ENCODE peak calls at places on chromosomes 6 and 20, in nine cellular contexts. S is A549, K is tibial nerve, F is GM12878, E is ovary, T is sigmoid colon, R is stomach, J is upper lobe of left lung, I is H1. A is an unnamed sample.

GRCh38 chr6:134678436-134678889 is 271.4 kb downstream of the ALDH8A1 start:
- DNase-seq in S (peak), K (no peak), F (no peak), E (peak), T (no peak), R (peak), J (no peak), I (no peak), A (peak)

GRCh38 chr6:87759491-87760010 is 57.5 kb upstream of the AKIRIN2 start:
- DNase-seq in S (no peak), K (no peak), F (no peak), E (no peak), T (no peak), R (no peak), J (no peak), I (no peak), A (no peak)

GRCh38 chr6:15602144-15602543 is 60.7 kb downstream of the DTNBP1 start:
- DNase-seq in S (no peak), K (no peak), F (no peak), E (no peak), T (no peak), R (no peak), J (no peak), I (no peak), A (no peak)

GRCh38 chr6:37630281-37630799 is 67.3 kb downstream of the MDGA1 start:
- DNase-seq in S (peak), K (no peak), F (no peak), E (no peak), T (peak), R (peak), J (no peak), I (no peak), A (no peak)

GRCh38 chr20:32271620-32272019 is 5.8 kb upstream of the KIF3B start:
- DNase-seq in S (no peak), K (no peak), F (no peak), E (no peak), T (no peak), R (no peak), J (no peak), I (no peak), A (no peak)

GRCh38 chr20:34543457-34544056 is 15.0 kb upstream of the MAP1LC3A start:
- DNase-seq in S (no peak), K (no peak), F (no peak), E (no peak), T (no peak), R (no peak), J (no peak), I (no peak), A (peak)

GRCh38 chr6:33822575-33823395 is 19.0 kb upstream of the MLN start:
- DNase-seq in S (peak), K (no peak), F (no peak), E (no peak), T (no peak), R (no peak), J (no peak), I (peak), A (no peak)

GRCh38 chr20:41616228-41616627 is 1.9 kb downstream of the CHD6 start:
- DNase-seq in S (no peak), K (no peak), F (no peak), E (no peak), T (no peak), R (no peak), J (no peak), I (no peak), A (no peak)

GRCh38 chr6:32255212-32256153 is 31.6 kb upstream of the NOTCH4 start:
- DNase-seq in S (peak), K (peak), F (no peak), E (peak), T (peak), R (peak), J (peak), I (peak), A (peak)

GRCh38 chr6:135537782-135538301 is 40.3 kb upstream of the AHI1 start:
- DNase-seq in S (peak), K (no peak), F (no peak), E (no peak), T (no peak), R (no peak), J (no peak), I (no peak), A (no peak)

GRCh38 chr6:15441215-15441868 is 195.5 kb downstream of the JARID2 start:
- DNase-seq in S (peak), K (no peak), F (no peak), E (peak), T (no peak), R (no peak), J (no peak), I (no peak), A (peak)

GRCh38 chr20:43761396-43762340 is 34.9 kb upstream of the GTSF1L start:
- DNase-seq in S (no peak), K (no peak), F (no peak), E (no peak), T (no peak), R (no peak), J (no peak), I (no peak), A (no peak)

GRCh38 chr20:52622086-52622485 is 350.1 kb upstream of the TSHZ2 start:
- DNase-seq in S (no peak), K (no peak), F (no peak), E (no peak), T (no peak), R (no peak), J (no peak), I (no peak), A (no peak)

GRCh38 chr20:36305602-36306556 is at the start of gene DLGAP4:
- DNase-seq in S (no peak), K (no peak), F (no peak), E (no peak), T (peak), R (peak), J (peak), I (no peak), A (no peak)

GRCh38 chr6:158408552-158409130 is 96.4 kb downstream of the TULP4 start:
- DNase-seq in S (no peak), K (peak), F (no peak), E (peak), T (peak), R (no peak), J (peak), I (no peak), A (no peak)

GRCh38 chr20:59577809-59578601 is 26.3 kb upstream of the PHACTR3 start:
- DNase-seq in S (no peak), K (no peak), F (no peak), E (no peak), T (peak), R (no peak), J (no peak), I (no peak), A (no peak)

GRCh38 chr6:41372526-41373366 is 37.3 kb downstream of the NCR2 start:
- DNase-seq in S (no peak), K (no peak), F (no peak), E (no peak), T (no peak), R (peak), J (peak), I (no peak), A (no peak)
- H3K4me3 ChIP-seq in S (peak), K (peak), F (no peak), E (no peak), T (peak), R (peak), J (peak), I (no peak), A (no peak)

GRCh38 chr6:51992834-51993233 is 94.6 kb downstream of the PKHD1 start:
- DNase-seq in S (no peak), K (no peak), F (no peak), E (no peak), T (no peak), R (no peak), J (no peak), I (no peak), A (no peak)

GRCh38 chr6:51983564-51983963 is 103.8 kb downstream of the PKHD1 start:
- DNase-seq in S (no peak), K (no peak), F (no peak), E (no peak), T (no peak), R (no peak), J (no peak), I (no peak), A (no peak)

GRCh38 chr6:51989789-51990188 is 97.6 kb downstream of the PKHD1 start:
- DNase-seq in S (no peak), K (no peak), F (no peak), E (no peak), T (no peak), R (no peak), J (no peak), I (no peak), A (no peak)

DNA sequence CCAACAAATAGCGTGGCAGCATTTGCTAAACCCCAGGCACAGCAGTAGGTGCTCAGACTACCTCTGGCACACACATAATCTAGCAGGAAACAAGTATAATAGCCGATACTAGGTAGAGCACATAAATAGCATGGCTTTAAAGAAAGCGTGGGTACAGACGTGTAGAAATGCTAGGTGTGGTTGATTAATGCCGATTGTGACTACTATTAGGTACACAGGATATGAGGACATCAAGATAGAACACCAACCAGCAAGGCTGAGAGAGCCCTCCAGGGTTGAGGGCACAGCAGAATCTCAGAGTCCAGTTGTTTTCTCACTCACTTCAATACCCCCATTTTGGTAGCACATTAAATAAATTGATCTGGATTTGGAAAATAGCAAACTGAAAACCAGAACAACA is 100.5 kb downstream of the PKHD1 start:
- DNase-seq in S (no peak), K (no peak), F (no peak), E (no peak), T (no peak), R (no peak), J (no peak), I (no peak), A (no peak)
- TF ChIP-seq EP300 in S (no peak), K (no peak), F (no peak), E (no peak), T (no peak), R (no peak), J (no peak), I (no peak), A (no peak)

DNA sequence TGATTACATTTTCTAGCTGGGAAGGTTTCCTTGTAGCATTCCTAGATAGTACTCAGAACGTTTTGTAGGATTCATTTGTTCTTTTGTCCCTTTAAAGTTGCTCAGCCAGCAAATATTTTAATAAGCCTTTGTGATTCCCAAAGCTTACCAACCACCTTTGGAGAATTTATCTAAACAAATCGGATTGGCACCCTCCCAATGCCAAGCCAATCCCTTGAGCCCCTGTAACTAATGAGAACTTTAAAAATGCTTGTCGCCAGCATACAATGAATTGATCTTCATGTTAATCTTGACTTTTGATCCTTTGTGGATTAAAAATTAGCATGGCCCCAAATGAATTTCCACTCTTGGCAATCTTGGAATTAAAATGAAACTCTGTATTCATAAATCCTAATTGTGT is 559.5 kb downstream of the UTRN start:
- DNase-seq in S (no peak), K (no peak), F (no peak), E (no peak), T (no peak), R (no peak), J (no peak), I (no peak), A (no peak)
- H3K4me3 ChIP-seq in S (no peak), K (no peak), F (no peak), E (no peak), T (no peak), R (no peak), J (no peak), I (no peak), A (no peak)

GRCh38 chr20:2054911-2055310 is 46.7 kb upstream of the STK35 start:
- DNase-seq in S (no peak), K (no peak), F (no peak), E (no peak), T (no peak), R (no peak), J (no peak), I (no peak), A (no peak)

GRCh38 chr20:2065111-2065510 is 36.5 kb upstream of the STK35 start:
- DNase-seq in S (no peak), K (no peak), F (no peak), E (no peak), T (no peak), R (no peak), J (no peak), I (no peak), A (no peak)

GRCh38 chr20:2053615-2054014 is 48.0 kb upstream of the STK35 start:
- DNase-seq in S (no peak), K (no peak), F (no peak), E (no peak), T (no peak), R (no peak), J (no peak), I (no peak), A (no peak)

DNA sequence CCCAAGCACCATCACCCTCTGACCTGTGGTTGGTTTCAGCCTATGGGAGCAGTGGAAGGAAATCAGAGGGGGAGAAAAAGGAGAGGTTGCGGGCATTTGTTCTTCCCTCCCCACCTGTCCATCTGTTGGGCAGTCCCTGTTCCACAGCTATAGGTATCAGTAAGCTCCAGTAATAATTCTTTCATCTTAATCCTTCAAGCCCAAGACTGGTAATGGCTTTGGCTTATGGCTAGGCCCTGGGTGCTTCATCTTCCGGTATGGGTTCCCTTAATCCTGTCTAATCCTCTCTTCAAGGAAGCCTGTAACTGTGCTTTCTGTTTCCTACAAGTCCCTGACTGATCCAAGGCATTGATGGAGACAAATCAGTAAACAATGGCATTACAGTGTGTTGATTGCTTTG is 42.2 kb upstream of the STK35 start:
- DNase-seq in S (no peak), K (no peak), F (no peak), E (no peak), T (no peak), R (no peak), J (no peak), I (no peak), A (no peak)
- TF ChIP-seq EP300 in S (no peak), K (no peak), F (no peak), E (no peak), T (no peak), R (no peak), J (no peak), I (no peak), A (no peak)